ENCODE peak calls at places on chromosomes 11 and 22, in ten cellular contexts. D, B, A, N, S, M, X, W, O and H are unnamed samples.

GRCh38 chr11:24866743-24867142 is 369.9 kb downstream of the LUZP2 start:
- DNase-seq in D (no peak), B (no peak), A (no peak), N (no peak), S (no peak), M (no peak), X (no peak), W (no peak), O (no peak), H (no peak)

GRCh38 chr11:47955356-47955755 is 25.0 kb upstream of the PTPRJ start:
- DNase-seq in D (no peak), B (no peak), A (no peak), N (no peak), S (no peak), M (no peak), X (no peak), W (no peak), O (no peak), H (no peak)

GRCh38 chr11:11148104-11148509 is 204.9 kb downstream of the CSNK2A3 start:
- DNase-seq in D (peak), B (peak), A (peak), N (peak), S (peak), M (peak), X (peak), W (peak), O (peak), H (no peak)

GRCh38 chr11:24513837-24514594 is 17.2 kb downstream of the LUZP2 start:
- DNase-seq in D (no peak), B (no peak), A (no peak), N (no peak), S (no peak), M (no peak), X (no peak), W (no peak), O (no peak), H (no peak)

GRCh38 chr11:65496304-65497140 is 2.3 kb upstream of the MALAT1 start:
- DNase-seq in D (no peak), B (peak), A (no peak), N (no peak), S (peak), M (no peak), X (peak), W (no peak), O (peak), H (no peak)

GRCh38 chr11:7246179-7246578 is 5.5 kb upstream of the SYT9 start:
- DNase-seq in D (no peak), B (no peak), A (no peak), N (no peak), S (no peak), M (no peak), X (no peak), W (no peak), O (no peak), H (no peak)

GRCh38 chr11:65435981-65436411 is 13.4 kb downstream of the NEAT1 start:
- DNase-seq in D (no peak), B (no peak), A (no peak), N (no peak), S (peak), M (no peak), X (peak), W (no peak), O (no peak), H (no peak)

GRCh38 chr11:129277216-129277838 is 85.2 kb upstream of the ARHGAP32 start:
- DNase-seq in D (no peak), B (peak), A (no peak), N (no peak), S (no peak), M (peak), X (no peak), W (no peak), O (no peak), H (no peak)

GRCh38 chr22:42313804-42314581 is 43.5 kb upstream of the TCF20 start:
- DNase-seq in D (peak), B (peak), A (no peak), N (peak), S (peak), M (peak), X (no peak), W (peak), O (peak), H (peak)

GRCh38 chr22:49450521-49450920 is 377.2 kb downstream of the BRD1 start:
- DNase-seq in D (peak), B (no peak), A (no peak), N (no peak), S (no peak), M (no peak), X (no peak), W (no peak), O (no peak), H (no peak)

GRCh38 chr11:6099577-6099976 is 7.9 kb upstream of the OR56B4 start:
- DNase-seq in D (no peak), B (no peak), A (no peak), N (no peak), S (no peak), M (no peak), X (no peak), W (no peak), O (no peak), H (no peak)
- TF ChIP-seq CTCF in D (no peak), B (no peak), A (no peak), N (no peak), S (no peak), M (no peak), X (no peak), W (no peak), O (no peak), H (no peak)

DNA sequence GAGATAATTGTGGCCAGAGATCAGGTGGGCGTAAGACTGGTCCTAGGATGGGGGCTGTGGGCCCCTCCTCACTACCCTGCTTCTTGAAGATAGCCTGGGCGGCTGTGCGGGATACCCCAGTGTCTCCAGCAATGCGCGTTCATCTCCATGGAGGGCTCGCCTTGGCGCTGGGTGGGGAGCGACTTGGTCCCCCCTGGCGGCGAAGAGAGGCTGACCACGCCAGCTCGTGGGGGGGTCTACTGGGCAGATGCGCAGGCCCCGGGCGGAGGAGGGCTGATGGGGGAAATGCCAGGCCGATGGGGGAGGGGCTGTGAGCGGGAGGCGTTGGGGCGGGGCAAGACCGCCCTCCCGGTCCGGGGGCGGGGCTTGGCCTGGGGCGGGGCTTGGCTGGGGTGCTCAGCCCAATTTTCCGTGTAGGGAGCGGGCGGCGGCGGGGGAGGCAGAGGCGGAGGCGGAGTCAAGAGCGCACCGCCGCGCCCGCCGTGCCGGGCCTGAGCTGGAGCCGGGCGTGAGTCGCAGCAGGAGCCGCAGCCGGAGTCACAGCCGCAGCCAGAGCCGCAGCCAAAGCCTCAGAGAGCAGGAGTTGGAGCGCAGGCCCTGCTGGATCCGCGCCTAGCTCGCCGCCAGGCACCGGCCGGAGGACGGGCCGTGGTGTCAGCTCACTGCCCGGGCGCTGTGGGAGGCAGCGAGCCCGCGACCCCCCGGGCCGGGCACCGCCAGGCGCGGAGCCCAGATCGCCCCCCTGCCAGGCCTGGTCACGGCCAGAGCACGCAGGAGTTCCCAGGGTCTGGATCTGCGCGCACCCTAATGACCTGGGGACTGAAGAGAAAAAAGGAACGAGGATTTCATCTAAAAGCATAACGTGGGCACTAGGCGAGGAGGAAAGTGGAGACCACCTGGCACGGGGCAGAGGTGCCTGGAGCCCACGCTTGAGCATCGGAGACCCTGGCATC is at the start of gene SLC35E4:
- DNase-seq in D (peak), B (peak), A (peak), N (peak), S (peak), M (peak), X (peak), W (peak), O (peak), H (peak)
- TF ChIP-seq CTCF in D (no peak), B (peak), A (peak), N (no peak), S (peak), M (no peak), X (peak), W (peak), O (peak), H (no peak)

GRCh38 chr22:27832606-27833005 is 31.1 kb upstream of the MN1 start:
- DNase-seq in D (no peak), B (no peak), A (no peak), N (no peak), S (no peak), M (no peak), X (no peak), W (no peak), O (no peak), H (no peak)
- TF ChIP-seq CTCF in D (no peak), B (no peak), A (no peak), N (no peak), S (no peak), M (no peak), X (no peak), W (no peak), O (no peak), H (no peak)

GRCh38 chr11:37322333-37323194 is 724.5 kb upstream of the RAG2 start:
- DNase-seq in D (no peak), B (no peak), A (no peak), N (no peak), S (no peak), M (no peak), X (no peak), W (no peak), O (peak), H (no peak)
- TF ChIP-seq CTCF in D (no peak), B (no peak), A (no peak), N (no peak), S (no peak), M (no peak), X (no peak), W (no peak), O (no peak), H (no peak)

DNA sequence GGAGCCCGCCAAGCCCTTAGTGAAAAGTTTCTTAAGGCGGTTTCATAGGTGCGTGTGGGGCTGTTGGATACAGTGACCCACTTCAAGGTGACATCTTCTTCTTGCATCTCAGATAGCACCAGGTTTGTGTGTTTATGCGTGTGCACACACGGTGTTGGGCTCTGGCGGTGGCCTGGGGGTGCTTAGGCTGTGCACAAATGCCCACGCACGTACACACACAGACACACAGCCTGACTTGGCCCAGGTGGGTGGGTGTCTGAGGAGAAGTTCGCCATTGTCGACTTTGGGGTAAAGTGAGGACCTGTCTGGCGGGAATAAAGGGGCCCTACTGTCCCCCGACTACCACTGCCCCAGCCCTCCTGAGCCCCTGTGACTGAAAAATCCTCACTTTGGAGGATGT is 103.8 kb downstream of the KCNQ1 start:
- DNase-seq in D (no peak), B (no peak), A (no peak), N (no peak), S (no peak), M (no peak), X (no peak), W (no peak), O (no peak), H (peak)
- TF ChIP-seq CTCF in D (no peak), B (no peak), A (no peak), N (no peak), S (no peak), M (no peak), X (no peak), W (no peak), O (no peak), H (no peak)

DNA sequence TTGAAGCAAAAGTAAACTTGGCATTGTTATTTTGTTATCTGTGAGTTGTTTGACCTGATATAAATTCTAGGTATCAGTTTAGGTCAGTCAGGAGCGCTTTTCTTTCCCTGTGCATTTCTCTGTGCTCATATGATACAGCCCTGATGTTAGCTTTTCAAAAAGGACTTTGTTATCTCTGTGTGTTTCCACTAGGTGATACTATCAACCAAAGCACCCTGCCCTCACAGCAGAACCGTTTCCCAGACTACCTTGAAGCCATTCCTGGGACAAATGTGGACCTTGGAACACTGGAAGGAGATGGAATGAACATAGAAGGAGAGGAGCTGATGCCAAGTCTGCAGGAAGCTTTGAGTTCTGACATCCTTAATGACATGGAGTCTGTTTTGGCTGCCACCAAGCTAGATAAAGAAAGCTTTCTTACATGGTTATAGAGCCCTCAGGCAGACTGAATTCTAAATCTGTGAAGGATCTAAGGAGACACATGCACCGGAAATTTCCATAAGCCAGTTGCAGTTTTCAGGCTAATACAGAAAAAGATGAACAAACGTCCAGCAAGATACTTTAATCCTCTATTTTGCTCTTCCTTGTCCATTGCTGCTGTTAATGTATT is 87.7 kb upstream of the BIRC3 start:
- DNase-seq in D (no peak), B (no peak), A (no peak), N (no peak), S (no peak), M (no peak), X (no peak), W (no peak), O (no peak), H (no peak)
- TF ChIP-seq CTCF in D (no peak), B (no peak), A (no peak), N (no peak), S (no peak), M (no peak), X (no peak), W (no peak), O (no peak), H (no peak)

GRCh38 chr11:870127-870413 is 27.4 kb downstream of the TSPAN4 start:
- DNase-seq in D (peak), B (no peak), A (no peak), N (no peak), S (no peak), M (no peak), X (no peak), W (no peak), O (no peak), H (peak)
- TF ChIP-seq CTCF in D (no peak), B (peak), A (peak), N (no peak), S (no peak), M (no peak), X (peak), W (peak), O (no peak), H (peak)

GRCh38 chr11:59182457-59183151 is 10.7 kb downstream of the DTX4 start:
- DNase-seq in D (peak), B (no peak), A (no peak), N (peak), S (no peak), M (no peak), X (no peak), W (no peak), O (peak), H (no peak)
- TF ChIP-seq CTCF in D (peak), B (no peak), A (peak), N (peak), S (peak), M (no peak), X (no peak), W (peak), O (peak), H (peak)

GRCh38 chr11:119694334-119694733 is 34.7 kb downstream of the NECTIN1 start:
- DNase-seq in D (no peak), B (no peak), A (no peak), N (no peak), S (no peak), M (no peak), X (no peak), W (no peak), O (peak), H (no peak)
- TF ChIP-seq CTCF in D (no peak), B (no peak), A (no peak), N (no peak), S (no peak), M (no peak), X (no peak), W (peak), O (no peak), H (no peak)